ENCODE peak calls at places on chromosomes 12 and 14, in seven cellular contexts. E is tibial artery, X is heart left ventricle, V is neural progenitor cell, R is thoracic aorta, H is body of pancreas, C is DND-41. P is an unnamed sample.

GRCh38 chr12:82627799-82628198 is 58.9 kb upstream of the TMTC2 start:
- DNase-seq in R (no peak), V (peak; percentile 64), C (no peak), H (no peak), X (no peak), E (no peak), P (no peak)

GRCh38 chr14:39247256-39247655 is 13.5 kb downstream of the MIA2 start:
- DNase-seq in R (no peak), V (no peak), H (no peak), C (no peak), E (no peak), X (no peak), P (no peak)

GRCh38 chr12:91138337-91138905 is 27.1 kb upstream of the LUM start:
- DNase-seq in V (peak; percentile 14), X (no peak), R (no peak), E (no peak), C (no peak), H (no peak), P (no peak)

GRCh38 chr12:89417246-89417977 is 65.1 kb upstream of the DUSP6 start:
- DNase-seq in V (no peak), C (no peak), H (no peak), E (no peak), R (no peak), X (no peak), P (no peak)

GRCh38 chr14:56268039-56268438 is 149.8 kb downstream of the PELI2 start:
- DNase-seq in R (no peak), C (no peak), V (no peak), E (no peak), H (no peak), X (no peak), P (no peak)

GRCh38 chr14:100840751-100841444 is 15.0 kb downstream of the MEG3 start:
- DNase-seq in V (peak; percentile 79), R (no peak), E (no peak), H (no peak), C (no peak), X (peak; percentile 22), P (no peak)

GRCh38 chr14:32933943-32934890 is 4.5 kb upstream of the NPAS3 start:
- DNase-seq in V (peak; percentile 86), R (no peak), E (no peak), H (peak; percentile 16), X (peak; percentile 68), C (no peak), P (no peak)

GRCh38 chr14:93286212-93286890 is 46.5 kb downstream of the BTBD7 start:
- DNase-seq in R (no peak), C (no peak), E (no peak), X (no peak), V (peak; percentile 37), H (no peak), P (no peak)

GRCh38 chr12:58369576-58369975 is 428.2 kb downstream of the ATP23 start:
- DNase-seq in H (no peak), E (no peak), X (no peak), C (no peak), V (no peak), R (no peak), P (no peak)

GRCh38 chr12:68334136-68334535 is 2.0 kb upstream of the MDM1 start:
- DNase-seq in C (no peak), E (no peak), V (peak; percentile 36), X (no peak), H (no peak), R (no peak), P (no peak)

GRCh38 chr14:21385170-21385904 is 1.5 kb upstream of the SUPT16H start:
- DNase-seq in R (no peak), E (no peak), X (no peak), C (peak; percentile 17), H (no peak), V (peak; percentile 8), P (no peak)

GRCh38 chr14:75138492-75138891 is 11.6 kb upstream of the NEK9 start:
- DNase-seq in V (no peak), C (no peak), E (no peak), R (no peak), H (no peak), X (no peak), P (no peak)
- H3K27ac ChIP-seq in V (no peak overlapping the region), C (no peak overlapping the region), E (no peak overlapping the region), R (no peak overlapping the region), H (peak overlapping the region; percentile 69), X (no peak overlapping the region), P (no peak overlapping the region)

GRCh38 chr12:11651785-11652184 is 2.3 kb downstream of the ETV6 start:
- DNase-seq in X (no peak), V (no peak), H (no peak), C (peak; percentile 21), E (no peak), R (no peak), P (no peak)

GRCh38 chr12:11653215-11653753 is 3.8 kb downstream of the ETV6 start:
- DNase-seq in R (no peak), X (no peak), V (no peak), E (no peak), C (peak; percentile 73), H (no peak), P (no peak)

GRCh38 chr12:11650697-11651281 is 1.3 kb downstream of the ETV6 start:
- DNase-seq in C (peak; percentile 38), X (no peak), V (peak; percentile 33), H (no peak), R (no peak), E (no peak), P (no peak)

GRCh38 chr12:11651377-11651776 is 1.9 kb downstream of the ETV6 start:
- DNase-seq in R (no peak), E (no peak), V (no peak), H (no peak), C (peak; percentile 26), X (no peak), P (no peak)

GRCh38 chr12:11652351-11653040 is 3.0 kb downstream of the ETV6 start:
- DNase-seq in R (no peak), X (no peak), H (no peak), C (peak; percentile 33), E (peak; percentile 54), V (peak; percentile 18), P (no peak)
- H3K4me3 ChIP-seq in R (peak overlapping the region; percentile 97), X (peak overlapping the region; percentile 89), H (no peak overlapping the region), C (peak overlapping the region; percentile 63), E (peak overlapping the region; percentile 88), V (peak overlapping the region; percentile 81), P (peak overlapping the region; percentile 82)

GRCh38 chr12:113756609-113757008 is 209.5 kb downstream of the RBM19 start:
- DNase-seq in V (no peak), R (no peak), E (no peak), H (no peak), C (no peak), X (no peak), P (no peak)
- H3K27ac ChIP-seq in V (no peak overlapping the region), R (no peak overlapping the region), E (no peak overlapping the region), H (no peak overlapping the region), C (no peak overlapping the region), X (no peak overlapping the region), P (no peak overlapping the region)

GRCh38 chr12:131131808-131132117 is 178.1 kb downstream of the ADGRD1 start:
- DNase-seq in C (no peak), E (no peak), X (no peak), R (no peak), H (no peak), V (no peak), P (no peak)

GRCh38 chr12:131133994-131134393 is 180.3 kb downstream of the ADGRD1 start:
- DNase-seq in V (no peak), R (no peak), C (no peak), E (no peak), H (no peak), X (no peak), P (no peak)

GRCh38 chr12:131131077-131131807 is 177.5 kb downstream of the ADGRD1 start:
- DNase-seq in C (no peak), R (no peak), H (no peak), V (no peak), E (no peak), X (no peak), P (no peak)

GRCh38 chr12:131133015-131133905 is 179.6 kb downstream of the ADGRD1 start:
- DNase-seq in E (peak; percentile 75), H (no peak), X (no peak), R (no peak), C (no peak), V (no peak), P (no peak)

GRCh38 chr12:131132118-131132892 is 178.6 kb downstream of the ADGRD1 start:
- DNase-seq in X (peak; percentile 87), E (peak; percentile 64), H (peak; percentile 59), C (peak; percentile 62), R (no peak), V (peak; percentile 91), P (no peak)
- H3K4me3 ChIP-seq in X (no peak overlapping the region), E (no peak overlapping the region), H (no peak overlapping the region), C (no peak overlapping the region), R (no peak overlapping the region), V (peak overlapping the region; percentile 35), P (no peak overlapping the region)

GRCh38 chr12:102376781-102377180 is 103.6 kb downstream of the IGF1 start:
- DNase-seq in V (no peak), C (no peak), H (no peak), X (no peak), E (no peak), R (no peak), P (no peak)
- H3K27ac ChIP-seq in V (no peak overlapping the region), C (no peak overlapping the region), H (no peak overlapping the region), X (no peak overlapping the region), E (no peak overlapping the region), R (no peak overlapping the region), P (no peak overlapping the region)

GRCh38 chr12:25020621-25021243 is 71.8 kb upstream of the BCAT1 start:
- DNase-seq in H (no peak), V (no peak), X (no peak), R (no peak), C (no peak), E (no peak), P (no peak)

GRCh38 chr12:25025260-25025659 is 76.4 kb upstream of the BCAT1 start:
- DNase-seq in H (no peak), V (peak; percentile 35), E (no peak), X (no peak), R (no peak), C (no peak), P (no peak)

GRCh38 chr12:25025951-25026490 is 77.1 kb upstream of the BCAT1 start:
- DNase-seq in E (no peak), X (no peak), C (no peak), V (no peak), H (no peak), R (no peak), P (no peak)

GRCh38 chr12:25018146-25018545 is 69.2 kb upstream of the BCAT1 start:
- DNase-seq in C (no peak), E (no peak), X (no peak), H (no peak), R (no peak), V (no peak), P (no peak)

GRCh38 chr12:25023808-25024207 is 74.9 kb upstream of the BCAT1 start:
- DNase-seq in X (no peak), H (no peak), E (no peak), C (no peak), V (no peak), R (no peak), P (no peak)
- H3K4me3 ChIP-seq in X (no peak overlapping the region), H (no peak overlapping the region), E (no peak overlapping the region), C (no peak overlapping the region), V (no peak overlapping the region), R (no peak overlapping the region), P (no peak overlapping the region)

GRCh38 chr12:462936-463705 is 3.4 kb downstream of the B4GALNT3 start:
- DNase-seq in C (no peak), X (no peak), V (no peak), E (no peak), R (no peak), H (no peak), P (no peak)
- H3K27ac ChIP-seq in C (no peak overlapping the region), X (peak overlapping the region; percentile 84), V (no peak overlapping the region), E (peak overlapping the region; percentile 86), R (peak overlapping the region; percentile 22), H (no peak overlapping the region), P (no peak overlapping the region)

P was measured in RWPE2.